ENCODE peak calls at places on chromosomes 13 and 19, in four cellular contexts. A is GM12878, R is H1, Z is HepG2. V is an unnamed sample.

GRCh38 chr19:46574533-46574932 is 26.6 kb upstream of the CALM3 start:
- DNase-seq in A (no peak), R (no peak), Z (no peak), V (no peak)

GRCh38 chr13:67229438-67230242 is 496 bp downstream of the PCDH9 start:
- DNase-seq in A (no peak), R (no peak), Z (no peak), V (peak)

GRCh38 chr13:36870050-36870692 is 49.9 kb downstream of the SMAD9 start:
- DNase-seq in A (no peak), R (no peak), Z (peak), V (no peak)

GRCh38 chr19:10961073-10961762 is 388 bp downstream of the SMARCA4 start:
- DNase-seq in A (no peak), R (no peak), Z (no peak), V (no peak)

GRCh38 chr13:80084086-80084676 is 256.7 kb downstream of the SPRY2 start:
- DNase-seq in A (no peak), R (no peak), Z (no peak), V (peak)

GRCh38 chr19:5450482-5450881 is 4.7 kb upstream of the ZNRF4 start:
- DNase-seq in A (no peak), R (no peak), Z (no peak), V (no peak)

GRCh38 chr13:66367356-66367755 is 862.8 kb downstream of the PCDH9 start:
- DNase-seq in A (no peak), R (no peak), Z (no peak), V (no peak)

GRCh38 chr13:82129281-82129680 is 1753.0 kb downstream of the SLITRK1 start:
- DNase-seq in A (no peak), R (no peak), Z (no peak), V (no peak)

GRCh38 chr19:44635581-44636438 is 7.9 kb upstream of the PVR start:
- DNase-seq in A (no peak), R (no peak), Z (no peak), V (no peak)

GRCh38 chr19:18729933-18730530 is 46.6 kb downstream of the CRTC1 start:
- DNase-seq in A (no peak), R (no peak), Z (no peak), V (no peak)

GRCh38 chr13:19171563-19171962 is 10.1 kb downstream of the TUBA3C start:
- DNase-seq in A (no peak), R (no peak), Z (no peak), V (no peak)

GRCh38 chr19:49489601-49490167 is 2.3 kb downstream of the RPL13A start:
- DNase-seq in A (no peak), R (no peak), Z (peak), V (peak)

GRCh38 chr13:104408733-104409132 is 1342.5 kb upstream of the SLC10A2 start:
- DNase-seq in A (no peak), R (no peak), Z (no peak), V (no peak)

GRCh38 chr13:84439108-84439507 is 556.8 kb upstream of the SLITRK1 start:
- DNase-seq in A (no peak), R (no peak), Z (no peak), V (no peak)

GRCh38 chr13:50512602-50513527 is 330.6 kb downstream of the DLEU7 start:
- DNase-seq in A (no peak), R (no peak), Z (peak), V (no peak)

GRCh38 chr19:2495651-2496316 is 19.9 kb downstream of the GADD45B start:
- DNase-seq in A (no peak), R (no peak), Z (no peak), V (no peak)

GRCh38 chr19:17327654-17328516 is 6.8 kb downstream of the ANO8 start:
- DNase-seq in A (no peak), R (no peak), Z (peak), V (no peak)

GRCh38 chr13:95698047-95698749 is 21.3 kb downstream of the DNAJC3 start:
- DNase-seq in A (no peak), R (no peak), Z (no peak), V (no peak)

GRCh38 chr19:51689751-51690358 is 3.3 kb upstream of the SPACA6 start:
- DNase-seq in A (no peak), R (no peak), Z (no peak), V (peak)

GRCh38 chr19:11479470-11480080 is 1.3 kb downstream of the ELAVL3 start:
- DNase-seq in A (no peak), R (peak), Z (peak), V (no peak)

GRCh38 chr13:30978981-30979956 is 46.8 kb downstream of the TEX26 start:
- DNase-seq in A (no peak), R (peak), Z (peak), V (peak)

GRCh38 chr19:55663846-55664536 is 9.2 kb downstream of the U2AF2 start:
- DNase-seq in A (no peak), R (no peak), Z (no peak), V (no peak)

GRCh38 chr13:30222253-30222652 is 85.1 kb downstream of the KATNAL1 start:
- DNase-seq in A (no peak), R (no peak), Z (no peak), V (no peak)

GRCh38 chr13:94362411-94362909 is 117.0 kb downstream of the DCT start:
- DNase-seq in A (peak), R (peak), Z (peak), V (peak)

GRCh38 chr13:35144496-35144895 is 202.4 kb downstream of the NBEA start:
- DNase-seq in A (no peak), R (no peak), Z (no peak), V (no peak)

GRCh38 chr13:51175639-51176038 is 46.6 kb upstream of the FAM124A start:
- DNase-seq in A (no peak), R (no peak), Z (no peak), V (no peak)

GRCh38 chr19:35236638-35237400 is 8.3 kb upstream of the FAM187B start:
- DNase-seq in A (no peak), R (no peak), Z (no peak), V (no peak)

GRCh38 chr19:11416346-11417052 is 2.6 kb downstream of the RGL3 start:
- DNase-seq in A (no peak), R (no peak), Z (no peak), V (no peak)

GRCh38 chr13:113792236-113792770 is 33.3 kb downstream of the TMEM255B start:
- DNase-seq in A (no peak), R (no peak), Z (no peak), V (no peak)

GRCh38 chr13:25977671-25978070 is 74.1 kb downstream of the SHISA2 start:
- DNase-seq in A (no peak), R (no peak), Z (no peak), V (no peak)

GRCh38 chr13:25990801-25991200 is 61.0 kb downstream of the SHISA2 start:
- DNase-seq in A (no peak), R (peak), Z (no peak), V (no peak)

GRCh38 chr19:1929051-1929742 is 11.8 kb upstream of the CSNK1G2 start:
- DNase-seq in A (no peak), R (no peak), Z (peak), V (peak)

GRCh38 chr13:39047560-39047959 is 9.3 kb downstream of the NHLRC3 start:
- DNase-seq in A (no peak), R (peak), Z (no peak), V (no peak)

GRCh38 chr19:15780595-15781418 is 6.7 kb upstream of the OR10H5 start:
- DNase-seq in A (no peak), R (no peak), Z (no peak), V (no peak)

GRCh38 chr13:20230913-20231838 is 943 bp downstream of the GJB6 start:
- DNase-seq in A (no peak), R (no peak), Z (no peak), V (no peak)

GRCh38 chr13:50928609-50929274 is 19.2 kb downstream of the RNASEH2B start:
- DNase-seq in A (no peak), R (no peak), Z (no peak), V (no peak)

GRCh38 chr13:111645198-111645597 is 324.8 kb downstream of the TEX29 start:
- DNase-seq in A (no peak), R (no peak), Z (no peak), V (no peak)
- TF ChIP-seq HDAC2 in A (no peak), R (no peak), Z (no peak), V (no peak)

GRCh38 chr19:32651729-32652140 is 23.2 kb downstream of the ANKRD27 start:
- DNase-seq in A (no peak), R (peak), Z (no peak), V (peak)

GRCh38 chr19:32650671-32651070 is 24.3 kb downstream of the ANKRD27 start:
- DNase-seq in A (no peak), R (no peak), Z (no peak), V (no peak)

GRCh38 chr19:32647361-32647760 is 27.6 kb downstream of the ANKRD27 start:
- DNase-seq in A (no peak), R (no peak), Z (no peak), V (no peak)

GRCh38 chr19:32646556-32646955 is 28.4 kb downstream of the ANKRD27 start:
- DNase-seq in A (no peak), R (no peak), Z (no peak), V (no peak)

DNA sequence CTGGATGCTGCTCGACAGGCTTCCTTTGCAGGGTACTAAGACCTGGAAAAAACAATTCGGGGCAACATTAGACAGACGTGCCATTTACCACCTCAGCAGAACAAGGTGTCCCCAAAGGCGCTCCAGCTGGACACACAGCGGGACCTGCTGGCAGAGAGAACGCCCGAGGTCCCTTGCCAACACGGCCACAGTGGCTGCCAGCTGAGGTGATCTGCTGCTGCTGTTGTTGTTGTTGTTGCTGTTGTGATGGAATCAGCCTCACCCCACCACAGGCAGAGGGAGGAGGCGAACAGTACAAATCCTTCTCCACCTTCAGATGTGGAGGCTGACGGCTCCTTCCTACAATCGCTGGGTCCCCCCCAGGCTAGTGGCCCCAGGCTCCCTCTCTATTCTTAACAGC is 25.2 kb downstream of the ANKRD27 start:
- DNase-seq in A (no peak), R (no peak), Z (no peak), V (no peak)
- H3K27ac ChIP-seq in A (no peak), R (no peak), Z (no peak), V (no peak)

GRCh38 chr13:23069571-23069970 is 111.2 kb upstream of the SGCG start:
- DNase-seq in A (no peak), R (no peak), Z (no peak), V (no peak)
- TF ChIP-seq HDAC2 in A (no peak), R (no peak), Z (no peak), V (no peak)

GRCh38 chr19:39771751-39772150 is 6.9 kb upstream of the LEUTX start:
- DNase-seq in A (no peak), R (no peak), Z (no peak), V (no peak)
- H3K27ac ChIP-seq in A (no peak), R (no peak), Z (no peak), V (no peak)

GRCh38 chr19:13923194-13923987 is 14.8 kb downstream of the PODNL1 start:
- DNase-seq in A (no peak), R (no peak), Z (no peak), V (no peak)

GRCh38 chr19:13920524-13920923 is 14.5 kb downstream of the CC2D1A start:
- DNase-seq in A (no peak), R (no peak), Z (no peak), V (no peak)

GRCh38 chr19:13917888-13918406 is 11.9 kb downstream of the CC2D1A start:
- DNase-seq in A (no peak), R (no peak), Z (no peak), V (no peak)

GRCh38 chr19:13918726-13919411 is 12.9 kb downstream of the CC2D1A start:
- DNase-seq in A (no peak), R (no peak), Z (no peak), V (no peak)

GRCh38 chr19:13920940-13921744 is 15.1 kb downstream of the CC2D1A start:
- DNase-seq in A (peak), R (no peak), Z (peak), V (peak)
- TF ChIP-seq HDAC2 in A (no peak), R (no peak), Z (no peak), V (no peak)

GRCh38 chr19:43561144-43561970 is 14.0 kb downstream of the XRCC1 start:
- DNase-seq in A (no peak), R (no peak), Z (no peak), V (no peak)
- H3K27ac ChIP-seq in A (no peak), R (no peak), Z (no peak), V (no peak)

DNA sequence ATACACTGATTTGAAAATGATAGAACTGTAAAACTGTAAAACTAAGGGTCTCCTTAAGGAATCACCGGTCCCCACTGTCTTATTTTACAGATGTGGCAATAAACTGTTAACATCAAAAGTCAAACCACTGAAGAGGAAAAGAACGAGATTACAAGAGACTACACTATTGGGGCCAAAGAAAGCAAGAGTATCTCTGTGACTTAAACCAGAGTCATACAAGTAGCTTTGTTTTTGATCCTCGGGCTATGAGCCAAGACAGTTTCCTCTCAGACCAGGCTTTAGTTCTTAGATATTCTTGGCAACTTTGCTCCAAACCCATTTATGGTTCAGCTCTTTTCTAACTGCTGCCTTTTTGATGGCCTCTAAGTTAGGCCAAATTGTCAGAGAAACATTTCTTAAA is 113.8 kb downstream of the TBC1D4 start:
- DNase-seq in A (no peak), R (no peak), Z (no peak), V (no peak)
- TF ChIP-seq HDAC2 in A (no peak), R (no peak), Z (no peak), V (no peak)

GRCh38 chr13:77298403-77298802 is 28.5 kb downstream of the MYCBP2 start:
- DNase-seq in A (no peak), R (no peak), Z (no peak), V (no peak)

GRCh38 chr13:77305276-77305675 is 21.6 kb downstream of the MYCBP2 start:
- DNase-seq in A (no peak), R (no peak), Z (no peak), V (no peak)

GRCh38 chr13:77300176-77301141 is 26.4 kb downstream of the MYCBP2 start:
- DNase-seq in A (no peak), R (no peak), Z (no peak), V (peak)

DNA sequence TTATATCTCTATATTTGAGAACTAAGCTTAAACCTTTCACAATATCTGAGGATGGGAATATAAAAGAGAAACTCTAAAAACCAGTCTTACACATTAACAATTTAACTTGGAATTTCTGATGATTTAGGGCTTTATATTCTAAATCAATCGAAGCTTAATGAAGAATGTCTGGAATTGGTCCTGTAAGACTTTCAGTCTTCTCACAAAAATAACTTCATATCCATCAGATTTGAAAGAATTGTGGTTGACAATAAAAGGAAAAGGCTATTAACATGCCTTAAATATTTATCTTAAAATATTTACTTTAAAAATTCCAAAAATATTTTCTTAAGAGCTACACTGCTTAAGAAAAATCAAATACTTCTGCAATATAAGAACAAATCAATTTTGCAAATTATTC is 27.3 kb downstream of the MYCBP2 start:
- DNase-seq in A (no peak), R (no peak), Z (no peak), V (no peak)
- H3K27ac ChIP-seq in A (no peak), R (no peak), Z (no peak), V (peak)

V was measured in A549.